ENCODE peak calls at places on chromosomes 4 and X, in five cellular contexts. Y is aorta, Z is A549, B is endothelial cell of umbilical vein, H is cardiac muscle cell. C is an unnamed sample. For H3K4me1, the result is how much of the 10 kb centered on the place peaks cover.

GRCh38 chrX:9164535-9165425 is 130.9 kb upstream of the FAM9B start:
- DNase-seq in Y (no peak), Z (no peak), B (no peak), H (peak), C (no peak)

GRCh38 chr4:136864580-136865185 is 667.6 kb downstream of the PCDH18 start:
- DNase-seq in Y (no peak), Z (peak), B (peak), H (peak), C (peak)

GRCh38 chr4:153521995-153522799 is 56.0 kb downstream of the TMEM131L start:
- DNase-seq in Y (no peak), Z (no peak), B (no peak), H (no peak), C (no peak)

GRCh38 chr4:102217775-102218174 is 127.5 kb downstream of the SLC39A8 start:
- DNase-seq in Y (no peak), Z (no peak), B (no peak), H (no peak), C (no peak)

GRCh38 chr4:56575820-56576429 is 70.3 kb downstream of the ARL9 start:
- DNase-seq in Y (no peak), Z (peak), B (peak), H (peak), C (no peak)

GRCh38 chr4:165204462-165204830 is 2.9 kb upstream of the KLHL2 start:
- DNase-seq in Y (no peak), Z (no peak), B (peak), H (no peak), C (no peak)

GRCh38 chr4:107757860-107758476 is 37.9 kb upstream of the PAPSS1 start:
- DNase-seq in Y (no peak), Z (peak), B (peak), H (peak), C (no peak)

GRCh38 chrX:1239681-1240142 is 27.3 kb upstream of the CRLF2 start:
- DNase-seq in Y (peak), Z (no peak), B (no peak), H (no peak), C (peak)

GRCh38 chr4:27088491-27088890 is 227.8 kb downstream of the STIM2 start:
- DNase-seq in Y (no peak), Z (no peak), B (no peak), H (no peak), C (no peak)
- H3K4me1 ChIP-seq in Y (under half), Z (under half), B (under half), H (under half), C (under half)

GRCh38 chrX:107751127-107751526 is 24.5 kb downstream of the TSC22D3 start:
- DNase-seq in Y (no peak), Z (no peak), B (no peak), H (no peak), C (no peak)

GRCh38 chrX:107750263-107750662 is 25.3 kb downstream of the TSC22D3 start:
- DNase-seq in Y (peak), Z (no peak), B (no peak), H (no peak), C (no peak)

GRCh38 chrX:107753186-107753585 is 22.4 kb downstream of the TSC22D3 start:
- DNase-seq in Y (peak), Z (no peak), B (no peak), H (no peak), C (no peak)

GRCh38 chrX:107752714-107753113 is 22.9 kb downstream of the TSC22D3 start:
- DNase-seq in Y (peak), Z (no peak), B (no peak), H (no peak), C (no peak)

DNA sequence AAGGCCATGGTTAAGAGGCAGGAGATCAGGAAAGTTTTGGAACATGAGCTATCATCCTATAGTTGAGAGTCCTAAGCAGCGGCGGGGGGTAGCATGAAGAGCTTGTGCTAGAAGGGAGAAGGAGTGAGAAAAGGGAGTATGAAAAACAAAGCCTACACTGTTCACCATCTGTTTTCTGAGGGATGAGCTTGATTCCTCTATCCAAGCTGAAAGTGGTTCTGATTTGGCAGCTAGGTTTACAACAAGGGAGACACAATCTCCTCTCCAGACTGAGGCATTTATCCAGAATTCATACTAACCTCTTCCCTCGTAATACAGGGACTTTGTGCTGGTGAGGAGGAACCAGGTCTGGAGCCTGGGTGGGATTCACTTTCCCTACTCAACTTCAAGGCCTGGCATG is 23.6 kb downstream of the TSC22D3 start:
- DNase-seq in Y (peak), Z (no peak), B (no peak), H (no peak), C (no peak)
- H3K4me1 ChIP-seq in Y (under half), Z (under half), B (under half), H (half or more), C (under half)

DNA sequence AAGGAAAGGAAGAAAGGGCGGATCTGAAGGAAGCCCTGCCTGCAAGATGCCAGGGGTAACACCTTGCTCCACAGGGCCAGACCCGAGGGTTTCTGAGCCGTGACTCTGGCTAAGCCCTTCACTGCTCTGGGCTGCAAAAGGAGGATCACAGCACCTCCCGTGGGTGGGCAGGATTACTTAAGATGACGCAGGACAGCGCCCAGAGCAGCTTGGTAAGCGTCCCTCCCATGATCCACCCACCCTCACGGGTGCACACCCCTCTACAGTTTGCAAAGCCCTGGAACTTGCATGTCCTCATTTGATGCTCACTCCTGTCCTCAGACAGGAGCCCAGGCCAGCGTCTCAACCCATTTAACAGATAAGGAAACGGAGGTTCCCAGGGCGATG is 64.9 kb downstream of the CRMP1 start:
- DNase-seq in Y (no peak), Z (no peak), B (no peak), H (no peak), C (no peak)
- H3K4me1 ChIP-seq in Y (under half), Z (under half), B (under half), H (under half), C (under half)

GRCh38 chr4:87009095-87009648 is 74.4 kb downstream of the AFF1 start:
- DNase-seq in Y (no peak), Z (no peak), B (peak), H (no peak), C (no peak)
- H3K4me1 ChIP-seq in Y (under half), Z (half or more), B (half or more), H (half or more), C (under half)

DNA sequence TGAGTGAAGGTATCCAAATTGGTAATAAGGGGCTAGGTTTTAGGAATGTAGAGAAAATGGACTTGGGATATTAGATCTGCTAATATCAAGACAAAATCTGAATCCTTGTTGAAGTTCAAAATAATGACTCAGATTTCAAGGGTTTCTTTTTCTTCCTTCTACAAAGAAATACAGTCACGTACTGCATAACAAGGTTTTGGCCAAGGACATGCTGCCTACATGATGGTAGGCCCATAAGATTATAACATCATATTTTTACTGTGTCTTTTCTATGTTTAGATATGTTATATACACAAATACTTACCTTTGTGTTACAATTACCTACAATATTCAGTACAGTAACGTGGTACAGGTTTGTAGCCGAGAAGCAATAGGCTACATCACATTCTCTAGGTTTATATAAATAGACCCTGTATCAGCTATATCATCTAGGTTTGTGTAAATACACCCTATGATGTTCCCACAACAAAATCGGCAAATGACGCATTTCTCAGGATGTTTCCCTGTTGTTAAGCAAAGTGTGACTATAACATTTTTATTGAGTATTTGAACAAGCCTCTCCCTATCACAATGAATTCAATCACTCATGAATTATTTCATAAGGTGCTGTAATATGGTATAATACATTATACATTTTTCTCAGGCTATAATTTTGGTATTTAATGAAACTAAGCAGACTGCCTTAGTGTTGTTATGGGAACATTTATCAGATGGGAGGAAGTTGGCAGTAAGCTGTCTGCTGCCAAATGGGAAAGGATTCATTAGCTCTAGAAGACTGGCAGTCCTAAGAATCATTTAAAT is 186.3 kb downstream of the PPP3CA start:
- DNase-seq in Y (no peak), Z (no peak), B (no peak), H (no peak), C (no peak)
- H3K4me1 ChIP-seq in Y (under half), Z (half or more), B (under half), H (under half), C (under half)

GRCh38 chr4:1242506-1243450 is 6.2 kb downstream of the CTBP1 start:
- DNase-seq in Y (no peak), Z (no peak), B (no peak), H (no peak), C (peak)

GRCh38 chr4:1244978-1245471 is 3.9 kb downstream of the CTBP1 start:
- DNase-seq in Y (no peak), Z (no peak), B (no peak), H (no peak), C (peak)

GRCh38 chr4:1245481-1246051 is 3.4 kb downstream of the CTBP1 start:
- DNase-seq in Y (peak), Z (no peak), B (no peak), H (no peak), C (no peak)

GRCh38 chr4:1243451-1244080 is 5.4 kb downstream of the CTBP1 start:
- DNase-seq in Y (peak), Z (no peak), B (no peak), H (no peak), C (peak)

GRCh38 chr4:1244081-1244977 is 4.6 kb downstream of the CTBP1 start:
- DNase-seq in Y (peak), Z (no peak), B (no peak), H (no peak), C (peak)
- H3K4me1 ChIP-seq in Y (under half), Z (under half), B (under half), H (under half), C (under half)

GRCh38 chrX:124388562-124388961 is 42.2 kb downstream of the SH2D1A start:
- DNase-seq in Y (no peak), Z (peak), B (peak), H (peak), C (peak)

GRCh38 chrX:124393659-124394058 is 47.3 kb downstream of the SH2D1A start:
- DNase-seq in Y (no peak), Z (no peak), B (no peak), H (no peak), C (no peak)

GRCh38 chrX:124395145-124395858 is 48.9 kb downstream of the SH2D1A start:
- DNase-seq in Y (no peak), Z (no peak), B (no peak), H (no peak), C (no peak)

GRCh38 chrX:124393238-124393637 is 46.9 kb downstream of the SH2D1A start:
- DNase-seq in Y (no peak), Z (no peak), B (no peak), H (no peak), C (no peak)

GRCh38 chrX:124392794-124393193 is 46.4 kb downstream of the SH2D1A start:
- DNase-seq in Y (no peak), Z (no peak), B (no peak), H (no peak), C (no peak)
- H3K4me1 ChIP-seq in Y (under half), Z (under half), B (under half), H (under half), C (under half)

DNA sequence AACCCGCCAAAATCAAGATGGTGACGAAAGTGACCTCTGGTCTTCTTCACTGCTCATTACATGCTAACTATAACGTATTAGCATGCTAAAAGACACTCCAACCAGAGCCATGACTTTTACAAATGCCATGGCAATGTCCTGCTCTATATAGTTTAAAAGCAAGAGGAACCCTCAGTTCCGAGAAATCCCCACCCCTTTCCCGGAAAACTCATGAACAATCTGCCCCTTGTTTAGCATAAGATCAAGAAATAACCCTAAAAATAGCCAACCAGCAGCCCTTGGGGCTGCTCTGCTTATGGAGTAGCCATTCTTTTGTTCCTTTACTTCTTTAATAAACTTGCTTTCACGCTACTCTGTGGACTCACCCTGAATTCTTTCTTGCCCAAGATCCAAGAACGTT is 463.5 kb upstream of the FAM241A start:
- DNase-seq in Y (no peak), Z (no peak), B (no peak), H (no peak), C (no peak)
- H3K4me1 ChIP-seq in Y (under half), Z (under half), B (under half), H (under half), C (under half)

DNA sequence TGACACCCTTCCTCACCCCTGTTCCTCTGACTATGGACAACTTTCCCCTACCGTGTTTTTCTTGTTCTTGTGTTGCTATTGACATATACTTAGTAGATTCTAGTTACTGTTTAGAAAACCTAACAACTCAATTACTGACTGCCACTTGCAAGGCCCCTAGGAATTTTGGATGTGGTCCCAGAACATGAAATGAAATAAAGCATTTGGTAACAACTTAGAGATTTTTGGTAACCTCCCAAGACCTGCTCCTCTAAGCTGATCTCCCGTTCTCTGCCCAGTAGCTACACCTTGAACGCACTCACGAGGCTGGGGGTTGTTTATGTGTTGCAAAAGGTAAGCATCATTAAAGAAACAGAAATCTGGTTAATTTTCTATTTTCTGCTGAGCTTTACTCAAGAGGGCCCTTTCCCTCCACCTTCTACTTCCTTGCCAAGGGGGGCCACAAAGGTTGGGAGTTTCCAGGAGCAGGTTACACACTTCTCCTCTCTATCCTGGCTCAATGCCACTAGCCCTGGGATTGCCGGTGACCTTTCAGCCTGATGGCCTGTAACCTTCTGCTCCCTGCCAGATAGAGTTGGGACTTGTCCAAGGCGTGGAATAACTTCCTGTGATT is 20.5 kb downstream of the GAB3 start:
- DNase-seq in Y (no peak), Z (no peak), B (peak), H (peak), C (peak)
- H3K4me1 ChIP-seq in Y (under half), Z (half or more), B (half or more), H (under half), C (under half)